ENCODE peak calls at places on chromosome 18, in seven cellular contexts. M is A549, U is IMR-90, T is H1, G is GM12878, O is HepG2, E is K562. H is an unnamed sample.

GRCh38 chr18:27540126-27540525 is 355.0 kb upstream of the CHST9 start:
- DNase-seq in M (no peak), U (no peak), T (no peak), G (no peak), O (no peak), E (no peak), H (no peak)

GRCh38 chr18:31419457-31419932 is 28.0 kb upstream of the DSG3 start:
- DNase-seq in M (no peak), U (no peak), T (no peak), G (no peak), O (no peak), E (peak; percentile 24), H (peak; percentile 66)

GRCh38 chr18:65942854-65943253 is 192.0 kb downstream of the CDH7 start:
- DNase-seq in M (no peak), U (no peak), T (no peak), G (no peak), O (no peak), E (no peak), H (no peak)

GRCh38 chr18:55510809-55511208 is 77.2 kb downstream of the TCF4 start:
- DNase-seq in M (no peak), U (peak; percentile 92), T (no peak), G (no peak), O (no peak), E (no peak), H (no peak)

GRCh38 chr18:26575865-26576217 is 27.5 kb upstream of the KCTD1 start:
- DNase-seq in M (no peak), U (no peak), T (no peak), G (no peak), O (no peak), E (no peak), H (no peak)

GRCh38 chr18:2036136-2036535 is 535.2 kb downstream of the METTL4 start:
- DNase-seq in M (no peak), U (no peak), T (no peak), G (no peak), O (no peak), E (no peak), H (no peak)

GRCh38 chr18:34707670-34708069 is 2.4 kb upstream of the DTNA start:
- DNase-seq in M (peak; percentile 35), U (peak; percentile 92), T (no peak), G (no peak), O (no peak), E (no peak), H (peak; percentile 70)

GRCh38 chr18:30160124-30160523 is 882.4 kb downstream of the DSC3 start:
- DNase-seq in M (no peak), U (no peak), T (no peak), G (no peak), O (no peak), E (no peak), H (no peak)

GRCh38 chr18:8049147-8049546 is 482.0 kb downstream of the PTPRM start:
- DNase-seq in M (no peak), U (peak; percentile 29), T (no peak), G (no peak), O (no peak), E (no peak), H (no peak)

GRCh38 chr18:49023938-49024341 is 73.2 kb upstream of the SMAD7 start:
- DNase-seq in M (no peak), U (no peak), T (peak; percentile 27), G (no peak), O (no peak), E (no peak), H (no peak)

GRCh38 chr18:43013489-43013888 is 102.0 kb downstream of the RIT2 start:
- DNase-seq in M (no peak), U (no peak), T (no peak), G (no peak), O (no peak), E (no peak), H (no peak)

GRCh38 chr18:74050807-74051206 is 96.8 kb downstream of the FBXO15 start:
- DNase-seq in M (no peak), U (no peak), T (no peak), G (no peak), O (no peak), E (no peak), H (no peak)

GRCh38 chr18:37964885-37965571 is 399.4 kb upstream of the CELF4 start:
- DNase-seq in M (no peak), U (no peak), T (no peak), G (no peak), O (no peak), E (no peak), H (no peak)

GRCh38 chr18:28637897-28638296 is 461.0 kb upstream of the CDH2 start:
- DNase-seq in M (no peak), U (no peak), T (no peak), G (no peak), O (no peak), E (no peak), H (no peak)

GRCh38 chr18:69205925-69206324 is 194.8 kb upstream of the DOK6 start:
- DNase-seq in M (no peak), U (peak; percentile 2), T (no peak), G (no peak), O (no peak), E (no peak), H (no peak)

GRCh38 chr18:58224425-58224750 is 180.4 kb downstream of the NEDD4L start:
- DNase-seq in M (no peak), U (no peak), T (no peak), G (no peak), O (no peak), E (no peak), H (no peak)

GRCh38 chr18:58222439-58223125 is 178.6 kb downstream of the NEDD4L start:
- DNase-seq in M (no peak), U (peak; percentile 33), T (no peak), G (no peak), O (no peak), E (no peak), H (no peak)

GRCh38 chr18:58218111-58218510 is 174.1 kb downstream of the NEDD4L start:
- DNase-seq in M (peak; percentile 42), U (peak; percentile 30), T (no peak), G (no peak), O (no peak), E (no peak), H (no peak)

GRCh38 chr18:58223717-58224424 is 179.8 kb downstream of the NEDD4L start:
- DNase-seq in M (peak; percentile 86), U (peak; percentile 96), T (peak; percentile 40), G (no peak), O (peak; percentile 81), E (peak; percentile 56), H (peak; percentile 76)

DNA sequence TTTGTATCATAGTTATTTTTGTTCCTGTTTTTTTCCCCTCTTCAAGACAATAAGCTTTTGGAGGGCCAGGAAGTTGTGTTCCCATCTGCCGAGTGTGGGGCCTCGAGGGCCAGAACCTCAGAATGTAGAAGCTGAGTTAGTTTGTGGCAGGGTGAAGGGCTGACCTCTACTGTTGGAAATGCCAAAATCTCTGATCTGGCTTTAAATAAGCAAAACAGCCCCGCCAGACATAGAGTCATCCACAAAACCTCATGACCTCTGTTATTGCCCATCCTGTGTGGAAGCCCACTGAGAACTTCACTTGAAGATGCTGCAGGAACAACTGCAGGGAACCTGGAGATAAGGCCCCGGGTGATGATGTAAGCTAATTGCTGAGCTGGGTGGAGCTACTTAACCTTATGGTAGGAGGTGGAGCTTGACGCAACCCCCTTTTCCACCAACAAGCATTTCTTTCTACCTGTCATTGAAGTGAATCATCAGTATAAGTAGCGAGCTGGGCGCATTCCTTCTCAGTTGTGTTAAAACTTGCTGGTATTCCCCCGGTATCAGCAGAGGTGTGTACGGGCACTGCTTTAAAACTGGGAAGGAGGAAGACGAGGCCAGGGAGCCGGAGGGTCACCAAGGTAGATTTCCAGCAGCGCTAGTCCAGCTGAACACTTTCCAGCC is 177.2 kb downstream of the NEDD4L start:
- DNase-seq in M (peak; percentile 86), U (peak; percentile 53), T (peak; percentile 48), G (no peak), O (peak; percentile 81), E (peak; percentile 88), H (peak; percentile 90)
- TF ChIP-seq POLR2A in M (no peak), U (no peak), T (no peak), G (no peak), O (peak; percentile 75), E (peak; percentile 79), H (peak; percentile 36)

GRCh38 chr18:76445275-76445674 is 49.8 kb downstream of the ZNF516 start:
- DNase-seq in M (no peak), U (peak; percentile 84), T (no peak), G (no peak), O (no peak), E (no peak), H (no peak)
- TF ChIP-seq CEBPB in M (no peak), U (no peak), T (no peak), G (no peak), O (no peak), E (no peak), H (no peak)

GRCh38 chr18:22681912-22682311 is 251.2 kb upstream of the RBBP8 start:
- DNase-seq in M (no peak), U (peak; percentile 28), T (no peak), G (no peak), O (no peak), E (no peak), H (no peak)

GRCh38 chr18:22680968-22681367 is 252.2 kb upstream of the RBBP8 start:
- DNase-seq in M (no peak), U (no peak), T (no peak), G (no peak), O (no peak), E (no peak), H (no peak)

GRCh38 chr18:22675006-22675405 is 257.3 kb upstream of the CTAGE1 start:
- DNase-seq in M (no peak), U (no peak), T (no peak), G (no peak), O (no peak), E (no peak), H (no peak)

GRCh38 chr18:22676423-22676822 is 256.7 kb upstream of the RBBP8 start:
- DNase-seq in M (peak; percentile 30), U (peak; percentile 54), T (no peak), G (no peak), O (no peak), E (no peak), H (no peak)

DNA sequence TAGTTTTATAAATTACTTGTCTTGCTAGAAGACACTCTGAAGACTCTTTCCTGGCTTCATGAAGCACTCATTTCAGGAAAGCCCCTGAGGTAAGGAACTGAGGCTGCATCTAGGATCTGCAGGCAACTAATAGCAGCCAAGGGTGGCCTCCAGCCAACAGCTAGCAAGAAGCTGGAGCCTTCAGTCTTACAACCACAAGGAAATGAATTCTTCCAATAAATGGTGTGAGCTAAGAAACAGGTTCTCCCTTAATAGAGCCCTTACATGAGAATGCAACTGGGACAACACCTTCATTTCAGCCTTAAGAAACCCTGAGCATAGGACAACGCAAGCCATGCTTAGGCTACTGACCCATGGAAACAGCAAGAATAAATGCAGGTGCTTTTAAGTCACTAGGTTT is 254.6 kb upstream of the RBBP8 start:
- DNase-seq in M (no peak), U (no peak), T (no peak), G (no peak), O (no peak), E (no peak), H (no peak)
- TF ChIP-seq POLR2A in M (no peak), U (no peak), T (no peak), G (no peak), O (no peak), E (no peak), H (no peak)

DNA sequence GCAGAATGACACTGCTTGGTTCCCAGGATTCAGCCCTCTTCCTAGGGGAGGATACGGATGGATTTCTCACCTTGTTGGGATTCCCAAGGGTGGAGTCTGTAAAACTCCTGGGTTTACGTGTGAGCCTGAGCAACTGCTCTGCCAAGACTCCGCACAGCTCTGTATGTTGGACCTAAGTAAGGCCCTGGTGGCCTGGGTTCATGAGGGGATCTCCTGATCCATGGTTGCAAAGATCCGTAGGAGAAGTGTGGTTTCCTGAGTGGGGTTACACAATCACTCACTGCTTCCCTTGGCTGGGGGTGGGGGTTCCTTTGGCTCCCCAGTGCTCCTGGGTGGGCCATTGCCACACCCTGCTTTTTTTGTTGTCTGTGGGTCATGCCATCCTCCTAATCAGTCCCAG is 37.7 kb downstream of the ANKRD12 start:
- DNase-seq in M (no peak), U (no peak), T (no peak), G (no peak), O (no peak), E (no peak), H (no peak)
- TF ChIP-seq CEBPB in M (no peak), U (peak; percentile 8), T (no peak), G (no peak), O (peak; percentile 27), E (peak; percentile 27), H (no peak)

H was measured in HCT116.